ENCODE peak calls at places on chromosomes 1 and 21, in eight cellular contexts. One of them, this sample, is unnamed.

GRCh38 chr1:174218983-174219382 is 59.7 kb downstream of the RABGAP1L start:
- DNase-seq in A549: no peak
- DNase-seq in keratinocyte: no peak
- DNase-seq in RWPE1: no peak
- DNase-seq in fibroblast of lung: peak; percentile 54
- DNase-seq in tibial nerve: no peak
- DNase-seq in GM20000: no peak
- DNase-seq in GM12864: no peak
- DNase-seq in this sample: no peak

GRCh38 chr21:37461494-37461893 is 94.9 kb downstream of the DYRK1A start:
- DNase-seq in A549: no peak
- DNase-seq in keratinocyte: no peak
- DNase-seq in RWPE1: no peak
- DNase-seq in fibroblast of lung: no peak
- DNase-seq in tibial nerve: no peak
- DNase-seq in GM20000: peak; percentile 34
- DNase-seq in GM12864: no peak
- DNase-seq in this sample: peak; percentile 34

GRCh38 chr1:156641761-156642264 is at the start of gene BCAN:
- DNase-seq in A549: no peak
- DNase-seq in keratinocyte: no peak
- DNase-seq in RWPE1: no peak
- DNase-seq in fibroblast of lung: no peak
- DNase-seq in tibial nerve: no peak
- DNase-seq in GM20000: peak; percentile 73
- DNase-seq in GM12864: no peak
- DNase-seq in this sample: peak; percentile 74

GRCh38 chr1:155077346-155077745 is 1.3 kb upstream of the EFNA3 start:
- DNase-seq in A549: no peak
- DNase-seq in keratinocyte: no peak
- DNase-seq in RWPE1: no peak
- DNase-seq in fibroblast of lung: no peak
- DNase-seq in tibial nerve: no peak
- DNase-seq in GM20000: no peak
- DNase-seq in GM12864: no peak
- DNase-seq in this sample: no peak

GRCh38 chr1:25724201-25724600 is 75.8 kb upstream of the SELENON start:
- DNase-seq in A549: no peak
- DNase-seq in keratinocyte: peak; percentile 71
- DNase-seq in RWPE1: no peak
- DNase-seq in fibroblast of lung: no peak
- DNase-seq in tibial nerve: no peak
- DNase-seq in GM20000: no peak
- DNase-seq in GM12864: no peak
- DNase-seq in this sample: no peak

GRCh38 chr1:89990976-89991831 is 3.7 kb upstream of the ZNF326 start:
- DNase-seq in A549: no peak
- DNase-seq in keratinocyte: no peak
- DNase-seq in RWPE1: no peak
- DNase-seq in fibroblast of lung: no peak
- DNase-seq in tibial nerve: no peak
- DNase-seq in GM20000: no peak
- DNase-seq in GM12864: no peak
- DNase-seq in this sample: no peak

GRCh38 chr1:24955161-24955560 is 25.1 kb upstream of the RUNX3 start:
- DNase-seq in A549: no peak
- DNase-seq in keratinocyte: peak; percentile 98
- DNase-seq in RWPE1: peak; percentile 57
- DNase-seq in fibroblast of lung: peak; percentile 83
- DNase-seq in tibial nerve: no peak
- DNase-seq in GM20000: peak; percentile 60
- DNase-seq in GM12864: no peak
- DNase-seq in this sample: no peak

GRCh38 chr21:45329261-45330074 is 41.8 kb upstream of the POFUT2 start:
- DNase-seq in A549: peak; percentile 85
- DNase-seq in keratinocyte: peak; percentile 32
- DNase-seq in RWPE1: peak; percentile 39
- DNase-seq in fibroblast of lung: no peak
- DNase-seq in tibial nerve: no peak
- DNase-seq in GM20000: no peak
- DNase-seq in GM12864: no peak
- DNase-seq in this sample: no peak

DNA sequence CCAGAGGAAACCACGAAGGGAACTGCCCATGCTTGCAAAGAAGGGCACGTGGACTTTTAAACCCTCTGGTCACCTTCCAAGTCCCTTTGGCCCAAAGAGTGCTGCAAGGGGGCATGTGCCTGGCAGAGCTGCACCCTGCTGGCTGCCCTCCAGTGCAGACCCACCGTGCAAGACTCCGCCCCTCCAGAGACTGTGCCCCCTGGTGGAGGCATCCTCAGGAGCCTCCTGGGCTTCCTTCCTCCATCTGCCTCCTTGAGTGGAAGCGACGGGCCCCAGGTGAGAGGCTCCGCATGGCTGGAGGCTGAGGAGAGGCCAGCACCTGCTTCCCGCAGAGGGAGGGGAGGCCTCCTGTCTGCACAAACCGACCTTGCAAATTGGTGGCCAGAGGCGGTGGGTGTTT is 100.7 kb downstream of the CRYAA start:
- DNase-seq in A549: no peak
- DNase-seq in keratinocyte: no peak
- DNase-seq in RWPE1: no peak
- DNase-seq in fibroblast of lung: no peak
- DNase-seq in tibial nerve: no peak
- DNase-seq in GM20000: peak; percentile 61
- DNase-seq in GM12864: no peak
- DNase-seq in this sample: peak; percentile 65
- TF ChIP-seq CTCF in A549: no peak
- TF ChIP-seq CTCF in keratinocyte: peak; percentile 54
- TF ChIP-seq CTCF in RWPE1: no peak
- TF ChIP-seq CTCF in fibroblast of lung: peak; percentile 13
- TF ChIP-seq CTCF in tibial nerve: no peak
- TF ChIP-seq CTCF in GM20000: no peak
- TF ChIP-seq CTCF in GM12864: peak; percentile 73
- TF ChIP-seq CTCF in this sample: peak; percentile 32

GRCh38 chr1:70221241-70222077 is at the start of gene SRSF11:
- DNase-seq in A549: peak; percentile 92
- DNase-seq in keratinocyte: no peak
- DNase-seq in RWPE1: peak; percentile 86
- DNase-seq in fibroblast of lung: peak; percentile 90
- DNase-seq in tibial nerve: peak; percentile 94
- DNase-seq in GM20000: peak; percentile 91
- DNase-seq in GM12864: peak; percentile 76
- DNase-seq in this sample: peak; percentile 90
- TF ChIP-seq CTCF in A549: no peak
- TF ChIP-seq CTCF in keratinocyte: no peak
- TF ChIP-seq CTCF in RWPE1: no peak
- TF ChIP-seq CTCF in fibroblast of lung: no peak
- TF ChIP-seq CTCF in tibial nerve: no peak
- TF ChIP-seq CTCF in GM20000: no peak
- TF ChIP-seq CTCF in GM12864: no peak
- TF ChIP-seq CTCF in this sample: no peak

GRCh38 chr1:194829492-194829891 is 1643.1 kb upstream of the B3GALT2 start:
- DNase-seq in A549: no peak
- DNase-seq in keratinocyte: no peak
- DNase-seq in RWPE1: no peak
- DNase-seq in fibroblast of lung: peak; percentile 35
- DNase-seq in tibial nerve: no peak
- DNase-seq in GM20000: no peak
- DNase-seq in GM12864: no peak
- DNase-seq in this sample: no peak

GRCh38 chr1:194830387-194830786 is 1644.0 kb upstream of the B3GALT2 start:
- DNase-seq in A549: no peak
- DNase-seq in keratinocyte: no peak
- DNase-seq in RWPE1: no peak
- DNase-seq in fibroblast of lung: no peak
- DNase-seq in tibial nerve: no peak
- DNase-seq in GM20000: no peak
- DNase-seq in GM12864: peak; percentile 13
- DNase-seq in this sample: no peak

GRCh38 chr1:194825382-194825781 is 1639.0 kb upstream of the B3GALT2 start:
- DNase-seq in A549: no peak
- DNase-seq in keratinocyte: no peak
- DNase-seq in RWPE1: no peak
- DNase-seq in fibroblast of lung: no peak
- DNase-seq in tibial nerve: no peak
- DNase-seq in GM20000: no peak
- DNase-seq in GM12864: no peak
- DNase-seq in this sample: no peak
- TF ChIP-seq CTCF in A549: no peak
- TF ChIP-seq CTCF in keratinocyte: no peak
- TF ChIP-seq CTCF in RWPE1: no peak
- TF ChIP-seq CTCF in fibroblast of lung: peak; percentile 39
- TF ChIP-seq CTCF in tibial nerve: no peak
- TF ChIP-seq CTCF in GM20000: no peak
- TF ChIP-seq CTCF in GM12864: peak; percentile 20
- TF ChIP-seq CTCF in this sample: no peak

GRCh38 chr1:201445300-201445699 is 23.7 kb downstream of the PHLDA3 start:
- DNase-seq in A549: no peak
- DNase-seq in keratinocyte: no peak
- DNase-seq in RWPE1: no peak
- DNase-seq in fibroblast of lung: no peak
- DNase-seq in tibial nerve: no peak
- DNase-seq in GM20000: no peak
- DNase-seq in GM12864: no peak
- DNase-seq in this sample: no peak

GRCh38 chr1:201450721-201451291 is 18.2 kb downstream of the PHLDA3 start:
- DNase-seq in A549: no peak
- DNase-seq in keratinocyte: no peak
- DNase-seq in RWPE1: no peak
- DNase-seq in fibroblast of lung: peak; percentile 92
- DNase-seq in tibial nerve: no peak
- DNase-seq in GM20000: no peak
- DNase-seq in GM12864: no peak
- DNase-seq in this sample: no peak

GRCh38 chr1:201444792-201445191 is 23.3 kb upstream of the TNNI1 start:
- DNase-seq in A549: no peak
- DNase-seq in keratinocyte: no peak
- DNase-seq in RWPE1: no peak
- DNase-seq in fibroblast of lung: peak; percentile 68
- DNase-seq in tibial nerve: no peak
- DNase-seq in GM20000: no peak
- DNase-seq in GM12864: no peak
- DNase-seq in this sample: no peak

GRCh38 chr1:201448981-201449380 is 20.0 kb downstream of the PHLDA3 start:
- DNase-seq in A549: no peak
- DNase-seq in keratinocyte: no peak
- DNase-seq in RWPE1: no peak
- DNase-seq in fibroblast of lung: no peak
- DNase-seq in tibial nerve: no peak
- DNase-seq in GM20000: no peak
- DNase-seq in GM12864: no peak
- DNase-seq in this sample: no peak

GRCh38 chr1:201447911-201448871 is 20.8 kb downstream of the PHLDA3 start:
- DNase-seq in A549: peak; percentile 84
- DNase-seq in keratinocyte: no peak
- DNase-seq in RWPE1: peak; percentile 91
- DNase-seq in fibroblast of lung: peak; percentile 78
- DNase-seq in tibial nerve: peak; percentile 82
- DNase-seq in GM20000: peak; percentile 84
- DNase-seq in GM12864: peak; percentile 43
- DNase-seq in this sample: peak; percentile 83
- TF ChIP-seq CTCF in A549: peak; percentile 90
- TF ChIP-seq CTCF in keratinocyte: peak; percentile 97
- TF ChIP-seq CTCF in RWPE1: peak; percentile 90
- TF ChIP-seq CTCF in fibroblast of lung: peak; percentile 73
- TF ChIP-seq CTCF in tibial nerve: peak; percentile 78
- TF ChIP-seq CTCF in GM20000: peak; percentile 74
- TF ChIP-seq CTCF in GM12864: peak; percentile 94
- TF ChIP-seq CTCF in this sample: peak; percentile 86